ENCODE peak calls at places on chromosome 17, in four cellular contexts. One of them, this sample, is unnamed.

GRCh38 chr17:44878627-44879221 is 20.5 kb downstream of the EFTUD2 start:
- DNase-seq in heart left ventricle: no peak
- DNase-seq in bronchial epithelial cell: peak
- DNase-seq in tibial artery: no peak
- DNase-seq in this sample: no peak

GRCh38 chr17:35169964-35170363 is 22.3 kb downstream of the UNC45B start:
- DNase-seq in heart left ventricle: no peak
- DNase-seq in tibial artery: no peak
- DNase-seq in bronchial epithelial cell: no peak
- DNase-seq in this sample: no peak

GRCh38 chr17:8849311-8850041 is 18.0 kb downstream of the PIK3R6 start:
- DNase-seq in tibial artery: no peak
- DNase-seq in bronchial epithelial cell: no peak
- DNase-seq in heart left ventricle: no peak
- DNase-seq in this sample: no peak

GRCh38 chr17:41013606-41014005 is 4.7 kb upstream of the KRTAP3-1 start:
- DNase-seq in bronchial epithelial cell: no peak
- DNase-seq in heart left ventricle: no peak
- DNase-seq in tibial artery: peak
- DNase-seq in this sample: no peak

GRCh38 chr17:77914440-77915254 is 43.9 kb upstream of the TNRC6C start:
- DNase-seq in heart left ventricle: no peak
- DNase-seq in bronchial epithelial cell: no peak
- DNase-seq in tibial artery: no peak
- DNase-seq in this sample: no peak

GRCh38 chr17:8832711-8833352 is 33.7 kb upstream of the MFSD6L start:
- DNase-seq in heart left ventricle: no peak
- DNase-seq in bronchial epithelial cell: no peak
- DNase-seq in tibial artery: no peak
- DNase-seq in this sample: no peak

GRCh38 chr17:73742915-73743314 is 98.7 kb upstream of the SDK2 start:
- DNase-seq in tibial artery: no peak
- DNase-seq in heart left ventricle: no peak
- DNase-seq in bronchial epithelial cell: no peak
- DNase-seq in this sample: no peak

GRCh38 chr17:66540131-66540781 is 237.8 kb downstream of the PRKCA start:
- DNase-seq in tibial artery: no peak
- DNase-seq in heart left ventricle: peak
- DNase-seq in bronchial epithelial cell: no peak
- DNase-seq in this sample: no peak

GRCh38 chr17:743139-743538 is 8.9 kb downstream of the GEMIN4 start:
- DNase-seq in heart left ventricle: no peak
- DNase-seq in tibial artery: no peak
- DNase-seq in bronchial epithelial cell: no peak
- DNase-seq in this sample: no peak

GRCh38 chr17:78883090-78883532 is 19.9 kb downstream of the CEP295NL start:
- DNase-seq in bronchial epithelial cell: peak
- DNase-seq in tibial artery: peak
- DNase-seq in heart left ventricle: peak
- DNase-seq in this sample: no peak

GRCh38 chr17:17943281-17943984 is 28.8 kb downstream of the TOM1L2 start:
- DNase-seq in tibial artery: no peak
- DNase-seq in bronchial epithelial cell: no peak
- DNase-seq in heart left ventricle: no peak
- DNase-seq in this sample: no peak

GRCh38 chr17:48545022-48545376 is at the start of gene HOXB2:
- DNase-seq in bronchial epithelial cell: no peak
- DNase-seq in heart left ventricle: no peak
- DNase-seq in tibial artery: peak
- DNase-seq in this sample: no peak

GRCh38 chr17:7405882-7406825 is 1.5 kb upstream of the NLGN2 start:
- DNase-seq in bronchial epithelial cell: no peak
- DNase-seq in heart left ventricle: no peak
- DNase-seq in tibial artery: no peak
- DNase-seq in this sample: no peak

GRCh38 chr17:38571833-38572274 is 33.9 kb downstream of the SRCIN1 start:
- DNase-seq in tibial artery: no peak
- DNase-seq in heart left ventricle: no peak
- DNase-seq in bronchial epithelial cell: no peak
- DNase-seq in this sample: no peak

GRCh38 chr17:12402963-12403622 is 262.6 kb upstream of the MYOCD start:
- DNase-seq in tibial artery: no peak
- DNase-seq in bronchial epithelial cell: peak
- DNase-seq in heart left ventricle: no peak
- DNase-seq in this sample: no peak

GRCh38 chr17:78672880-78673371 is 95.7 kb upstream of the DNAH17 start:
- DNase-seq in bronchial epithelial cell: no peak
- DNase-seq in tibial artery: peak
- DNase-seq in heart left ventricle: no peak
- DNase-seq in this sample: no peak

GRCh38 chr17:47741109-47741792 is 8.2 kb downstream of the TBX21 start:
- DNase-seq in tibial artery: no peak
- DNase-seq in heart left ventricle: no peak
- DNase-seq in bronchial epithelial cell: no peak
- DNase-seq in this sample: no peak

GRCh38 chr17:34452769-34453168 is 89.7 kb upstream of the CCL1 start:
- DNase-seq in heart left ventricle: no peak
- DNase-seq in bronchial epithelial cell: no peak
- DNase-seq in tibial artery: no peak
- DNase-seq in this sample: no peak

GRCh38 chr17:43842975-43843325 is 4.0 kb upstream of the CD300LG start:
- DNase-seq in heart left ventricle: no peak
- DNase-seq in tibial artery: no peak
- DNase-seq in bronchial epithelial cell: no peak
- DNase-seq in this sample: no peak

GRCh38 chr17:36835036-36835435 is 102.2 kb upstream of the LHX1 start:
- DNase-seq in tibial artery: no peak
- DNase-seq in bronchial epithelial cell: no peak
- DNase-seq in heart left ventricle: no peak
- DNase-seq in this sample: no peak

GRCh38 chr17:334974-335481 is 17.6 kb downstream of the RPH3AL start:
- DNase-seq in tibial artery: peak
- DNase-seq in heart left ventricle: no peak
- DNase-seq in bronchial epithelial cell: no peak
- DNase-seq in this sample: no peak

GRCh38 chr17:74477411-74477810 is 11.0 kb downstream of the CD300A start:
- DNase-seq in heart left ventricle: no peak
- DNase-seq in tibial artery: no peak
- DNase-seq in bronchial epithelial cell: no peak
- DNase-seq in this sample: no peak

GRCh38 chr17:13500947-13501346 is 100.8 kb downstream of the HS3ST3A1 start:
- DNase-seq in tibial artery: no peak
- DNase-seq in bronchial epithelial cell: no peak
- DNase-seq in heart left ventricle: no peak
- DNase-seq in this sample: no peak

DNA sequence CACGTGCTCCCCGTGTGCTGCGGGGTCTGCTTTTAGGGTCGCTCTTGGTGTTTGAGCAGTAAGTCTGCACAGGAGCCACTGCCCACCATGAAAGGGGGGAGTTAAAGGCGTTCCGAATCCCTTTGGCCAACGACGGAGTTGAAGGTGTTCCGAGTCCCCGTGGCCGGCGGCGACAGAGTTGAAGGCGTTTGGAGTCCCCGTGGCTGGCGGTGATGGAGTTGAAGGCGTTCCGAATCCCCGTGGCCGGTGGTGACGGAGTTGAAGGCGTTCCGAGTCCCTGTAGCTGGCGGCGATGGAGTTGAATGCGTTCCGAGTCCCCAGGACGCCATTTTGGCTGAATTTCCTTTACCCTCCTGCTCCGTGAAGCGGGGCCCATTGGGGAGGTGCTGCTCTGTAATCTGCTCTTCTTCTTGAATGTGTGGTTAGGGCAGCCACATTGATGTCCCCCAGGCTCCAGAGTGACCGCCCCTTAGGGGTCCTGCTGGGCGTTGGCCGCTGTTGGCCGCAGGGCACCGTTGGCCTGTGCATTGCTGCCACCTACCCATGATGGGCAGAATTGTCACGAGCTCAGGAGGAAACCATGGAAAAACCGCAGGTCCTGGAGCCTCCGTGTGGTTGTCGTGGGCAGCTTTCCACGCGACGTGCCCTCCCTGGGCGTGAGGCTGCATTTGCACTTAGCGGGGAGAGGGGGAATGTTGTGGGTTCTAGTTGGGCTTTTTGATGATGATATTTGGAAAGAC is 73.7 kb upstream of the ZNF750 start:
- DNase-seq in heart left ventricle: no peak
- DNase-seq in bronchial epithelial cell: no peak
- DNase-seq in tibial artery: no peak
- DNase-seq in this sample: no peak
- TF ChIP-seq CTCF in heart left ventricle: no peak
- TF ChIP-seq CTCF in bronchial epithelial cell: peak
- TF ChIP-seq CTCF in tibial artery: peak
- TF ChIP-seq CTCF in this sample: peak

GRCh38 chr17:28597606-28598383 is 1.0 kb downstream of the SPAG5 start:
- DNase-seq in tibial artery: no peak
- DNase-seq in bronchial epithelial cell: peak
- DNase-seq in heart left ventricle: no peak
- DNase-seq in this sample: no peak

DNA sequence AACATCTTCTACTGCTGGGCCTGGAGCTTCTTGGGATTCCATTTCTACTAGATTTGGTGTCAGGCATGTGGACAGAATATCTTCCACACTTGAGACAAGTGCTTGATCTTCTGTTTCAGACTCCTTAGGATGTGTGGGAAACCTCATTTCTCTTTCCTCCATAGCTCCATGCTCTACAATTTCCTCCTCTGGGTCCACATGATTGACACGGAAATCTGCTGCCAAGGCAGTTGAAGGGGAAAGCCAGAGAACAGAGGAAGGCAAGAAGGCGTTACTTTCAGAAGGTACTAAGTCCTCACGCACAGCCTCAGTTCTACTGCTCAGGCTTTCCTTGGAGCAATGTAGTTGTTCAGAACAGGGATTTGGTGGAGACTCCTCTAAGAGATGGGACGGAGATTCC is 6.6 kb downstream of the SPAG5 start:
- DNase-seq in tibial artery: no peak
- DNase-seq in heart left ventricle: no peak
- DNase-seq in bronchial epithelial cell: no peak
- DNase-seq in this sample: no peak
- TF ChIP-seq CTCF in tibial artery: no peak
- TF ChIP-seq CTCF in heart left ventricle: no peak
- TF ChIP-seq CTCF in bronchial epithelial cell: no peak
- TF ChIP-seq CTCF in this sample: no peak

GRCh38 chr17:75755990-75756389 is 9.0 kb downstream of the GALK1 start:
- DNase-seq in tibial artery: no peak
- DNase-seq in bronchial epithelial cell: no peak
- DNase-seq in heart left ventricle: no peak
- DNase-seq in this sample: no peak

GRCh38 chr17:75759457-75759856 is 5.5 kb downstream of the GALK1 start:
- DNase-seq in bronchial epithelial cell: no peak
- DNase-seq in tibial artery: no peak
- DNase-seq in heart left ventricle: no peak
- DNase-seq in this sample: no peak

GRCh38 chr17:75756451-75757085 is 8.4 kb downstream of the GALK1 start:
- DNase-seq in heart left ventricle: no peak
- DNase-seq in tibial artery: no peak
- DNase-seq in bronchial epithelial cell: no peak
- DNase-seq in this sample: no peak

GRCh38 chr17:75757086-75757681 is 7.8 kb downstream of the GALK1 start:
- DNase-seq in heart left ventricle: no peak
- DNase-seq in bronchial epithelial cell: no peak
- DNase-seq in tibial artery: no peak
- DNase-seq in this sample: no peak

GRCh38 chr17:75758131-75758905 is 6.7 kb downstream of the GALK1 start:
- DNase-seq in tibial artery: no peak
- DNase-seq in heart left ventricle: no peak
- DNase-seq in bronchial epithelial cell: no peak
- DNase-seq in this sample: no peak
- TF ChIP-seq CTCF in tibial artery: no peak
- TF ChIP-seq CTCF in heart left ventricle: no peak
- TF ChIP-seq CTCF in bronchial epithelial cell: peak
- TF ChIP-seq CTCF in this sample: peak

GRCh38 chr17:28199115-28199514 is 119.9 kb upstream of the TMEM97 start:
- DNase-seq in bronchial epithelial cell: no peak
- DNase-seq in tibial artery: no peak
- DNase-seq in heart left ventricle: no peak
- DNase-seq in this sample: no peak
- TF ChIP-seq CTCF in bronchial epithelial cell: no peak
- TF ChIP-seq CTCF in tibial artery: no peak
- TF ChIP-seq CTCF in heart left ventricle: no peak
- TF ChIP-seq CTCF in this sample: no peak

GRCh38 chr17:61174310-61174709 is 225.3 kb upstream of the TBX2 start:
- DNase-seq in bronchial epithelial cell: no peak
- DNase-seq in tibial artery: no peak
- DNase-seq in heart left ventricle: no peak
- DNase-seq in this sample: no peak
- TF ChIP-seq CTCF in bronchial epithelial cell: no peak
- TF ChIP-seq CTCF in tibial artery: no peak
- TF ChIP-seq CTCF in heart left ventricle: no peak
- TF ChIP-seq CTCF in this sample: no peak

GRCh38 chr17:57911834-57912673 is 43.2 kb downstream of the CUEDC1 start:
- DNase-seq in heart left ventricle: peak
- DNase-seq in tibial artery: peak
- DNase-seq in bronchial epithelial cell: peak
- DNase-seq in this sample: no peak

GRCh38 chr17:57910462-57910861 is 44.8 kb downstream of the CUEDC1 start:
- DNase-seq in bronchial epithelial cell: no peak
- DNase-seq in heart left ventricle: no peak
- DNase-seq in tibial artery: no peak
- DNase-seq in this sample: no peak

GRCh38 chr17:57908278-57908677 is 46.9 kb downstream of the CUEDC1 start:
- DNase-seq in heart left ventricle: no peak
- DNase-seq in tibial artery: no peak
- DNase-seq in bronchial epithelial cell: no peak
- DNase-seq in this sample: no peak

GRCh38 chr17:57911021-57911420 is 44.2 kb downstream of the CUEDC1 start:
- DNase-seq in heart left ventricle: no peak
- DNase-seq in tibial artery: no peak
- DNase-seq in bronchial epithelial cell: no peak
- DNase-seq in this sample: no peak

GRCh38 chr17:57909548-57909947 is 45.7 kb downstream of the CUEDC1 start:
- DNase-seq in tibial artery: no peak
- DNase-seq in heart left ventricle: no peak
- DNase-seq in bronchial epithelial cell: no peak
- DNase-seq in this sample: no peak
- TF ChIP-seq CTCF in tibial artery: no peak
- TF ChIP-seq CTCF in heart left ventricle: no peak
- TF ChIP-seq CTCF in bronchial epithelial cell: no peak
- TF ChIP-seq CTCF in this sample: no peak

This sample was measured in progenitor cell of endocrine pancreas.